ENCODE peak calls at places on chromosomes 3 and 15, in ten cellular contexts. S, M, J, Z, P, E, L, Y, W and R are unnamed samples.

GRCh38 chr3:192870785-192871184 is 46.9 kb downstream of the MB21D2 start:
- DNase-seq in P (no peak), M (no peak), S (no peak), Z (no peak), E (no peak), W (no peak), Y (no peak), J (no peak), L (no peak), R (no peak)

GRCh38 chr3:87733671-87734367 is 325.0 kb downstream of the CGGBP1 start:
- DNase-seq in M (no peak), S (no peak), L (no peak), Z (no peak), E (no peak), P (no peak), Y (no peak), W (no peak), J (peak; percentile 68), R (no peak)

GRCh38 chr15:101107625-101108457 is 144.0 kb downstream of the CHSY1 start:
- DNase-seq in Y (no peak), M (no peak), E (no peak), P (no peak), L (no peak), Z (no peak), S (no peak), J (no peak), W (no peak), R (peak; percentile 55)

GRCh38 chr15:39748276-39748675 is 34.4 kb downstream of the FSIP1 start:
- DNase-seq in J (peak; percentile 76), E (no peak), W (no peak), Z (no peak), Y (no peak), M (no peak), L (no peak), S (no peak), P (no peak), R (no peak)

GRCh38 chr15:66252411-66253295 is 897 bp downstream of the MEGF11 start:
- DNase-seq in J (peak; percentile 45), P (peak; percentile 71), M (peak; percentile 26), L (peak; percentile 68), S (peak; percentile 84), W (no peak), Y (peak; percentile 97), E (peak; percentile 68), Z (peak; percentile 84), R (peak; percentile 54)

GRCh38 chr3:64311424-64311920 is 86.2 kb upstream of the PRICKLE2 start:
- DNase-seq in Z (no peak), L (no peak), W (no peak), J (peak; percentile 13), S (no peak), E (peak; percentile 5), P (no peak), Y (no peak), M (peak; percentile 46), R (no peak)

GRCh38 chr3:137764001-137764433 is at the start of gene SOX14:
- DNase-seq in Z (peak; percentile 75), Y (no peak), P (peak; percentile 8), S (peak; percentile 85), E (no peak), M (no peak), L (no peak), W (no peak), J (no peak), R (no peak)

GRCh38 chr15:90002428-90002844 is 1.3 kb downstream of the ZNF710 start:
- DNase-seq in J (peak; percentile 45), M (peak; percentile 25), W (no peak), S (peak; percentile 78), P (peak; percentile 50), E (peak; percentile 54), Y (peak; percentile 71), Z (no peak), L (no peak), R (peak; percentile 60)

GRCh38 chr15:55344206-55344605 is 25.2 kb downstream of the PIGB start:
- DNase-seq in L (no peak), Z (no peak), J (peak; percentile 60), Y (no peak), S (no peak), P (peak; percentile 9), E (no peak), W (no peak), M (no peak), R (no peak)

GRCh38 chr15:49296258-49296657 is 126.2 kb downstream of the GALK2 start:
- DNase-seq in E (no peak), S (no peak), W (no peak), Y (no peak), L (no peak), Z (no peak), P (no peak), M (no peak), J (no peak), R (no peak)